ENCODE peak calls at places on chromosome 14, in five cellular contexts. U, L, A, K and N are unnamed samples. For H3K9me3, the result is how much of the 10 kb centered on the place peaks cover.

GRCh38 chr14:33569844-33570716 is 380.8 kb downstream of the EGLN3 start:
- DNase-seq in K (no peak), A (no peak), L (no peak), U (no peak), N (no peak)

GRCh38 chr14:81471062-81471461 is 62.6 kb downstream of the SEL1L start:
- DNase-seq in L (no peak), K (no peak), U (no peak), A (no peak), N (no peak)

GRCh38 chr14:50335989-50336391 is 23.9 kb downstream of the DMAC2L start:
- DNase-seq in L (peak), K (no peak), A (peak), U (no peak), N (no peak)

GRCh38 chr14:26846388-26846787 is 248.6 kb upstream of the NOVA1 start:
- DNase-seq in L (no peak), U (no peak), K (no peak), A (no peak), N (no peak)

GRCh38 chr14:31716208-31716607 is 155.0 kb downstream of the NUBPL start:
- DNase-seq in K (no peak), L (no peak), A (no peak), U (no peak), N (no peak)

GRCh38 chr14:56811596-56812363 is 1.5 kb upstream of the OTX2 start:
- DNase-seq in L (no peak), K (no peak), U (no peak), A (no peak), N (no peak)

GRCh38 chr14:71932229-71932951 is at the start of gene RGS6:
- DNase-seq in A (no peak), K (peak), U (no peak), L (peak), N (no peak)

GRCh38 chr14:87131879-87132278 is 861.1 kb downstream of the GALC start:
- DNase-seq in L (no peak), K (no peak), U (no peak), A (no peak), N (no peak)

GRCh38 chr14:92704036-92704804 is 44.2 kb downstream of the LGMN start:
- DNase-seq in U (no peak), K (no peak), A (peak), L (no peak), N (no peak)

GRCh38 chr14:34324363-34324795 is 137.7 kb downstream of the SPTSSA start:
- DNase-seq in A (no peak), K (no peak), L (no peak), U (no peak), N (no peak)

GRCh38 chr14:50447491-50447890 is 50.8 kb upstream of the CDKL1 start:
- DNase-seq in L (no peak), K (no peak), U (no peak), A (no peak), N (no peak)

GRCh38 chr14:20866963-20867362 is 24.2 kb upstream of the RNASE3 start:
- DNase-seq in L (no peak), A (no peak), K (no peak), U (no peak), N (no peak)

GRCh38 chr14:104361921-104362681 is 217.5 kb upstream of the C14orf180 start:
- DNase-seq in U (peak), A (peak), K (peak), L (no peak), N (no peak)

GRCh38 chr14:63663428-63664142 is 21.9 kb upstream of the WDR89 start:
- DNase-seq in L (no peak), A (no peak), K (no peak), U (no peak), N (no peak)

GRCh38 chr14:72962829-72963312 is 36.6 kb downstream of the DCAF4 start:
- DNase-seq in L (no peak), U (no peak), A (no peak), K (no peak), N (no peak)

GRCh38 chr14:52069617-52070431 is 965 bp upstream of the NID2 start:
- DNase-seq in A (no peak), K (no peak), U (peak), L (peak), N (no peak)
- H3K9me3 ChIP-seq in A (under half), K (under half), U (under half), L (under half), N (under half)

DNA sequence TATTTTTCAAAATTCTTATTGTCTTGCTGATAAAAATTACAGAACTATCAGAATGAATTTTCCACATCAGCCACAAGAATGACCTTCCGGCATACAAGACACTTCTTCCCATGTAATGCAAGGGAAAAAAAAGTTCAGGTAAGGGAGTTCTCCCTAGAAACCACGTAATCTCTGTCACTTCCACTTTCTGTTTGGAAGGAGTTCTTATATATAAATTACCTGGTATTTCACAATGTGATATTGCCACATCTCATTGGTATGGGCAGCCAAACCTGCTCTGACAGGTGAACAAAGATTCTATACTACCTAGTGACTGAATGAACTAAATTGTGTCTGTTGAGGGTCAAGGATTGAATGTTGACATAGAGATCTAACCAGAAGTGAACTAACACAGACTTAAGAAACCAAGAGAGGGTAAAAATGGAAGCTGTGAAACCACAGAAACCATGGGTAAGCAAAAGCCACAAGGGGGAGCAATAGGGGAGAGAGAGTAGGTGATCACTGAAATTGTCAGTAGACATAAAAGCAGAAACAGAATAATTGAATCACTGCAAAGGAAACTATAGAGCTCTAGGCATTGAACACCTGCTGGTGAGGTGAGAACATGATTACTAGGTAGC is 161.3 kb downstream of the RPL10L start:
- DNase-seq in K (no peak), A (no peak), L (no peak), U (no peak), N (no peak)
- H3K9me3 ChIP-seq in K (under half), A (under half), L (under half), U (under half), N (under half)

GRCh38 chr14:106055257-106055656 is 528.9 kb downstream of the TMEM121 start:
- DNase-seq in L (no peak), K (no peak), A (no peak), U (no peak), N (no peak)

GRCh38 chr14:106062502-106063272 is 536.3 kb downstream of the TMEM121 start:
- DNase-seq in L (no peak), A (no peak), K (no peak), U (no peak), N (no peak)

GRCh38 chr14:106060576-106060975 is 534.2 kb downstream of the TMEM121 start:
- DNase-seq in A (no peak), U (no peak), L (no peak), K (no peak), N (no peak)

DNA sequence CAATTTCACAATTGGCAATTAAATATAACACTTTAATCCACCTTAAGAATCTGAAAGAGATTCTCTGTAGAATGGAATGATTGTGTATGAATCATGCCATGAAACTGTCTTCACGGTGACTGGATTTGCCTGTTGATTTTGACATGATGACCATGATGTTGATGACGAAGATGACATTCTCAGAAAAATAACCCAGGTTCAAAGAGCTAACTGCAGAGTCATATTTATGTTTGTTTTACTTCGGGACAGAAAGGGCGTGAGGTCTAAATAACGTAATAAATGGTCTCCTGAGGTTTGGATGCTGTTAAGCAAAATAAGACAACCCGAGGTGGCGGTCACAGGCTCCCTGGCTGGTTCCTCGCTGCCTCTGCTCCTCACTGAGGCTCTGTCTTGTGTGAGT is 532.0 kb downstream of the TMEM121 start:
- DNase-seq in A (no peak), L (no peak), K (no peak), U (no peak), N (no peak)
- H3K9me3 ChIP-seq in A (under half), L (under half), K (under half), U (under half), N (under half)

GRCh38 chr14:98169170-98169587 is 1102.8 kb downstream of the BCL11B start:
- DNase-seq in L (no peak), U (no peak), A (no peak), K (no peak), N (no peak)
- H3K9me3 ChIP-seq in L (under half), U (under half), A (under half), K (under half), N (under half)

GRCh38 chr14:30584058-30584630 is 25.2 kb downstream of the G2E3 start:
- DNase-seq in L (no peak), U (no peak), A (no peak), K (no peak), N (no peak)

GRCh38 chr14:30585204-30585603 is 26.2 kb downstream of the G2E3 start:
- DNase-seq in K (no peak), L (no peak), A (no peak), U (no peak), N (no peak)

GRCh38 chr14:30582376-30582775 is 23.4 kb downstream of the G2E3 start:
- DNase-seq in A (no peak), K (no peak), U (no peak), L (no peak), N (no peak)

GRCh38 chr14:30581283-30581625 is 22.3 kb downstream of the G2E3 start:
- DNase-seq in A (no peak), K (no peak), U (no peak), L (no peak), N (no peak)

GRCh38 chr14:30580616-30581282 is 21.8 kb downstream of the G2E3 start:
- DNase-seq in K (no peak), A (no peak), U (no peak), L (no peak), N (no peak)
- H3K9me3 ChIP-seq in K (under half), A (under half), U (under half), L (under half), N (under half)

DNA sequence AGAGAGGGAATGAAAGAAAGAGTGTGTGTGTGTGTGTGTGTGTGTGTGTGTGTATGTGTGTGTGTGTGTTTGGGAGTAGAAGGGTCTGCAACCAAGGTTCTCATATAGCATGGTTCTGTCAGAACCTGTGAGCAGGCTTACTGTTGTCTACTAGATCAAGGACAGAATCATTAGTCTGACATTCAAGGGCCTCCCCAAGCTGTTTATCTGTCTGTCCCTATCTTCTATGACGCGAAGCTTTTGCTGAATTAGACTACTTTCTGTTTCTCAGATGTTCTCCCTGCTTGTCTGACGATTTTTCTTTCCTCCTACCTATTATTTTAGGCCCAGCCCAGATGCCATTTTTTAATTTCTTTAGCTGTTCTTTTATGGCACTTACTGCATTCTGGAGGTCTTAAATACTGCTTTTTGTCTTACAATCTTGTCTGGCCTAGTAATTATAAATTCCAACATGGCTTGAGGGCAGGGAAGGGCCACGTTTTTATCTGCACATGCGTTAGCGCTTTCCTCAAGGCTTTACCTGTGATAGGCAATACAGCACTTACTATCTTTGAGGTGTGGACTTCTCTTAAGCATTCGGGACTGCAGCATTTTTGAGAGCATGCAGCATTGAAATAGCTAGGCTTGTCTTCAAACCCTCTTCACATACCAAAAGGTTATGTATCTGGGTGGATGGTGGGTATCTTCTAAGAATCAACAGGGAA is 150.2 kb downstream of the TTLL5 start:
- DNase-seq in A (no peak), L (no peak), K (no peak), U (no peak), N (no peak)
- H3K9me3 ChIP-seq in A (under half), L (under half), K (under half), U (under half), N (under half)

GRCh38 chr14:62436256-62436655 is 609.0 kb downstream of the KCNH5 start:
- DNase-seq in L (no peak), U (no peak), A (no peak), K (no peak), N (no peak)
- H3K9me3 ChIP-seq in L (under half), U (under half), A (under half), K (under half), N (under half)